ENCODE peak calls at places on chromosomes 5 and 9, in eight cellular contexts. S is activated CD4-positive, alpha-beta T cell treated with anti-CD3 and anti-CD28 coated beads for 48 hours; R is NCI-H1436; D is stimulated activated CD8-positive, alpha-beta memory T cell treated with anti-CD3 and anti-CD28 coated beads, Interleukin-2, amount 100 ng/mL, for 1 hour; G is G401; B is midbrain; L is EL; X is GDM1. C is an unnamed sample.

GRCh38 chr5:73693573-73694061 is 67.6 kb downstream of the ARHGEF28 start:
- DNase-seq in S (no peak), R (no peak), D (no peak), G (no peak), B (no peak), L (peak; percentile 42), X (no peak), C (peak; percentile 53)

GRCh38 chr9:38073882-38074281 is 4.9 kb upstream of the SHB start:
- DNase-seq in S (no peak), R (no peak), D (no peak), G (no peak), B (no peak), L (no peak), X (no peak), C (no peak)

GRCh38 chr5:108481355-108481931 is 99.5 kb upstream of the FBXL17 start:
- DNase-seq in S (no peak), R (peak; percentile 21), D (no peak), G (peak; percentile 36), B (peak; percentile 33), L (peak; percentile 19), X (peak; percentile 9), C (peak; percentile 14)

GRCh38 chr9:16921855-16922254 is 51.4 kb upstream of the BNC2 start:
- DNase-seq in S (no peak), R (no peak), D (no peak), G (no peak), B (no peak), L (peak; percentile 42), X (no peak), C (no peak)

GRCh38 chr5:55222061-55222818 is 4.9 kb downstream of the MCIDAS start:
- DNase-seq in S (no peak), R (no peak), D (no peak), G (no peak), B (no peak), L (no peak), X (no peak), C (no peak)

GRCh38 chr9:113541019-113541900 is 77.7 kb downstream of the RGS3 start:
- DNase-seq in S (no peak), R (no peak), D (no peak), G (peak; percentile 43), B (peak; percentile 71), L (peak; percentile 32), X (no peak), C (peak; percentile 75)

GRCh38 chr9:113803811-113804589 is 72.1 kb upstream of the ZNF618 start:
- DNase-seq in S (no peak), R (no peak), D (no peak), G (no peak), B (no peak), L (no peak), X (peak; percentile 6), C (no peak)

GRCh38 chr5:151040211-151040747 is 19.9 kb downstream of the GPX3 start:
- DNase-seq in S (no peak), R (no peak), D (no peak), G (no peak), B (no peak), L (no peak), X (no peak), C (no peak)

GRCh38 chr9:38423273-38423938 is 848 bp downstream of the IGFBPL1 start:
- DNase-seq in S (no peak), R (no peak), D (no peak), G (peak; percentile 17), B (no peak), L (no peak), X (no peak), C (no peak)

GRCh38 chr5:42991477-42992034 is 48.6 kb downstream of the ANXA2R start:
- DNase-seq in S (no peak), R (no peak), D (no peak), G (no peak), B (no peak), L (no peak), X (no peak), C (no peak)

GRCh38 chr5:154755361-154756202 is at the start of gene LARP1:
- DNase-seq in S (peak; percentile 36), R (no peak), D (no peak), G (peak; percentile 39), B (peak; percentile 61), L (peak; percentile 27), X (no peak), C (no peak)

C was measured in brain microvascular endothelial cell.